ENCODE peak calls at places on chromosomes 5 and 9, in six cellular contexts. V, N, U, M, H and R are unnamed samples.

GRCh38 chr5:3612561-3613175 is 17.0 kb downstream of the IRX1 start:
- DNase-seq in V (no peak), N (peak), U (no peak), M (no peak), H (no peak), R (no peak)

GRCh38 chr9:131105952-131106351 is 9.6 kb downstream of the AIF1L start:
- DNase-seq in V (no peak), N (no peak), U (no peak), M (no peak), H (no peak), R (no peak)

GRCh38 chr9:123138156-123138555 is 104.7 kb downstream of the GPR21 start:
- DNase-seq in V (no peak), N (no peak), U (no peak), M (no peak), H (no peak), R (no peak)

GRCh38 chr5:143064661-143065060 is 294.5 kb downstream of the ARHGAP26 start:
- DNase-seq in V (no peak), N (no peak), U (no peak), M (no peak), H (no peak), R (no peak)

GRCh38 chr9:113955076-113955752 is 79.1 kb downstream of the ZNF618 start:
- DNase-seq in V (no peak), N (peak), U (peak), M (peak), H (no peak), R (no peak)

GRCh38 chr5:55232985-55233928 is at the start of gene CCNO:
- DNase-seq in V (peak), N (peak), U (peak), M (no peak), H (no peak), R (peak)

GRCh38 chr9:9942764-9943424 is 669.9 kb downstream of the PTPRD start:
- DNase-seq in V (peak), N (peak), U (peak), M (peak), H (no peak), R (no peak)

GRCh38 chr5:16853511-16853910 is 82.6 kb downstream of the MYO10 start:
- DNase-seq in V (no peak), N (no peak), U (no peak), M (no peak), H (no peak), R (no peak)

GRCh38 chr5:149283611-149284480 is 12.2 kb downstream of the AFAP1L1 start:
- DNase-seq in V (no peak), N (peak), U (no peak), M (no peak), H (no peak), R (no peak)

GRCh38 chr5:74863726-74864125 is 2.5 kb downstream of the FAM169A start:
- DNase-seq in V (no peak), N (no peak), U (no peak), M (no peak), H (no peak), R (no peak)

GRCh38 chr5:80105698-80106439 is 70.7 kb downstream of the THBS4 start:
- DNase-seq in V (no peak), N (no peak), U (no peak), M (no peak), H (no peak), R (no peak)

GRCh38 chr5:35198681-35199080 is 31.6 kb downstream of the PRLR start:
- DNase-seq in V (peak), N (peak), U (no peak), M (peak), H (no peak), R (no peak)

GRCh38 chr9:132743886-132744544 is 73.8 kb downstream of the GTF3C4 start:
- DNase-seq in V (no peak), N (no peak), U (peak), M (no peak), H (no peak), R (no peak)

GRCh38 chr5:118553662-118554061 is 434.7 kb downstream of the DTWD2 start:
- DNase-seq in V (no peak), N (peak), U (peak), M (peak), H (no peak), R (no peak)

GRCh38 chr5:118554241-118554640 is 434.1 kb downstream of the DTWD2 start:
- DNase-seq in V (no peak), N (no peak), U (no peak), M (no peak), H (no peak), R (no peak)

GRCh38 chr5:118558871-118559270 is 429.5 kb downstream of the DTWD2 start:
- DNase-seq in V (no peak), N (peak), U (no peak), M (no peak), H (no peak), R (no peak)

GRCh38 chr5:118554991-118555390 is 433.4 kb downstream of the DTWD2 start:
- DNase-seq in V (no peak), N (no peak), U (no peak), M (no peak), H (no peak), R (no peak)

GRCh38 chr5:118557103-118557805 is 431.1 kb downstream of the DTWD2 start:
- DNase-seq in V (no peak), N (peak), U (no peak), M (peak), H (no peak), R (no peak)
- TF ChIP-seq CTCF in V (no peak), N (no peak), U (no peak), M (no peak), H (no peak), R (no peak)

DNA sequence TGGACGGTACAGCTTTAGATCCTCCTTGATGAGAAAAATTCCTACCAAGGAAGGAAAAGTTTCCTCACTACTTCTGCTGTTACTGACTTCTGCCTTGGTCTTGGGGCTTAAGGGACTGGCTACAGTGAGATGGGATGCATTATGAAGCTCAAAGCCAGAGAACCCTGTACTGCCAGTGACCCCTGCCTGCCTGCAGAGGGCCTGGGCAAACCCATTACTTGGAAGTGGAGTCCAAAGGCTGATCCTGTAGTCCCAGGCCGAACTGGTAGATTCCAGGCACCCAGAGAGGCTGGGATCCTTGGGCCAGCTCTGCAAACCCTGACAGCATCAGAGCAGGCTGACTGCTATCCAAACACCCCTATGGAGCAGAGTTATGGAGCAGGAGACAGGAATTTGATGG is 25.7 kb upstream of the NR5A1 start:
- DNase-seq in V (no peak), N (no peak), U (no peak), M (no peak), H (no peak), R (no peak)
- TF ChIP-seq CTCF in V (no peak), N (no peak), U (no peak), M (no peak), H (no peak), R (no peak)

DNA sequence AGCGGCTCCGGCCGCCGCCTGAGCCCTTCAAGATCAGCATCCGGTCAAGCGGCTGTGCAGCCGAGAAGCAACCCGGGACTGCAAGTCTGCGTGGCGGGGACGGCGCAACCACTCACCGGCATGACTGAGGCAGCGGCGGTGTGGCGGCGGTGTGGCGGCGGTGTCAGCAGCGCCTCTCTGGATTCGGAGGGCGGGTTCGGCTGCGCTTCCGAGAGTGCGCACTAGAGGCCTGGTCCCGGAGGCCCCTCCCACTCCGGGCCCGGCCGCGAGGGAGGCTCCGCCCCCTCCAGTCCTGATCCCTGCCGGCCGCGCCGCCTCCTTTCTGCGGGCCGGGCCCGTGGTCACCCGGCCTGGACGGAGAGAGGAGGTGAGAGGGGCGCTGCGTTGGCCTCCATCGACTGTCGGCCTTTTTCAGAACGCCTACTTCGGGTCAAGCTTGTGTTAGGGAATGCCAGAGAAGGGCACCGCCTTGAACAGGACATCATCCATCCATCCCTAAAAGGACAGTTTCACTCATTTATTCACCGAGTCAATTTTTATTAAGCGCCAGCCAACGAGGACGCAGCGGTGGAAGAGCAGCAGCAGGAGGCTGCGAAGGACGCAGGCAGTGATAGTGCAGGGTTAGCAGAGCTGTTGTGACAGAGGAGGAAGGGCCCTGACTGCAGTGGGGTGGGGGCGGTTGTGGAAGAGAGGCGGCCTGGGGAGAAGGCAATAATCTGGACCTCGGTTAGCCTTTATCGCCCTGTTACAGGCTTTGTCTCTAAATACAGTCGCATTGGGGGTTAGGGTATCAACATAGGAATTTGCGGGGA is at the start of gene ATOX1:
- DNase-seq in V (peak), N (peak), U (peak), M (no peak), H (peak), R (peak)
- TF ChIP-seq CTCF in V (no peak), N (peak), U (peak), M (no peak), H (peak), R (peak)

GRCh38 chr5:157371655-157372471 is 88.2 kb upstream of the NIPAL4 start:
- DNase-seq in V (no peak), N (peak), U (no peak), M (peak), H (no peak), R (no peak)
- TF ChIP-seq CTCF in V (no peak), N (no peak), U (no peak), M (no peak), H (no peak), R (no peak)

DNA sequence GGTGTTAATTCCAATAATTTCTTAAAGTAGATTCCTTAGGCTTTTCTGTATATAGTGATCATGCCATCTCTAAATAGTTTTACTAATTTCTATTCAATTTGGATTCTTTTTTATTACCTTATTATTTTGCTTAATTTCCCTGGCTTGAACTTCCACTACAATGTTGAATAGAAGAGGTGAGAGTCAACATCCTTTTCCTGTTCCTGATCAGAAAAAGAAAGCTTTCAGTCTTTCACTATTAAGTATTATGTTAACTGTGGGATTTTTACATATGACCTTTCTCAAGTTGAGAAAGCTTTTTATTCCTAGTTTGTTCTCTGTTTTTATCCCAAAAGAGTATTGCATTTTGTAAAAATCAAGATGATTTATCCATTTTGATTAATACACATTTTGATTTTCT is 574.5 kb upstream of the TLE4 start:
- DNase-seq in V (no peak), N (no peak), U (no peak), M (no peak), H (no peak), R (no peak)
- TF ChIP-seq CTCF in V (no peak), N (no peak), U (no peak), M (no peak), H (no peak), R (no peak)